ENCODE peak calls at places on chromosome 1, in seven cellular contexts. One of them, this sample, is unnamed.
A peak's percentile ranks its signal among the peaks of the same experiment; 100 is the strongest.

GRCh38 chr1:215845224-215845902 is 278.3 kb downstream of the KCTD3 start:
- DNase-seq in astrocyte: peak; percentile 87
- DNase-seq in H9: no peak
- DNase-seq in neural progenitor cell: no peak
- DNase-seq in left ventricle myocardium inferior: no peak
- DNase-seq in Panc1: no peak
- DNase-seq in A549: no peak
- DNase-seq in this sample: no peak

GRCh38 chr1:205913451-205914204 is 29.6 kb downstream of the SLC26A9 start:
- DNase-seq in astrocyte: peak; percentile 41
- DNase-seq in H9: no peak
- DNase-seq in neural progenitor cell: no peak
- DNase-seq in left ventricle myocardium inferior: peak; percentile 75
- DNase-seq in Panc1: no peak
- DNase-seq in A549: no peak
- DNase-seq in this sample: peak; percentile 81

GRCh38 chr1:165408518-165408917 is 36.4 kb downstream of the RXRG start:
- DNase-seq in astrocyte: peak; percentile 6
- DNase-seq in H9: peak; percentile 66
- DNase-seq in neural progenitor cell: peak; percentile 75
- DNase-seq in left ventricle myocardium inferior: no peak
- DNase-seq in Panc1: no peak
- DNase-seq in A549: peak; percentile 39
- DNase-seq in this sample: peak; percentile 48

GRCh38 chr1:115717541-115717940 is 51.0 kb downstream of the CASQ2 start:
- DNase-seq in astrocyte: peak; percentile 13
- DNase-seq in H9: peak; percentile 69
- DNase-seq in neural progenitor cell: peak; percentile 68
- DNase-seq in left ventricle myocardium inferior: no peak
- DNase-seq in Panc1: no peak
- DNase-seq in A549: no peak
- DNase-seq in this sample: peak; percentile 76

GRCh38 chr1:8431028-8431427 is 113.1 kb downstream of the SLC45A1 start:
- DNase-seq in astrocyte: no peak
- DNase-seq in H9: no peak
- DNase-seq in neural progenitor cell: no peak
- DNase-seq in left ventricle myocardium inferior: no peak
- DNase-seq in Panc1: no peak
- DNase-seq in A549: no peak
- DNase-seq in this sample: no peak

GRCh38 chr1:12387641-12388040 is 157.8 kb downstream of the VPS13D start:
- DNase-seq in astrocyte: peak; percentile 29
- DNase-seq in H9: no peak
- DNase-seq in neural progenitor cell: no peak
- DNase-seq in left ventricle myocardium inferior: no peak
- DNase-seq in Panc1: no peak
- DNase-seq in A549: no peak
- DNase-seq in this sample: no peak

GRCh38 chr1:83860506-83861221 is 138.3 kb downstream of the TTLL7 start:
- DNase-seq in astrocyte: peak; percentile 1
- DNase-seq in H9: peak; percentile 87
- DNase-seq in neural progenitor cell: peak; percentile 81
- DNase-seq in left ventricle myocardium inferior: peak; percentile 87
- DNase-seq in Panc1: peak; percentile 61
- DNase-seq in A549: peak; percentile 45
- DNase-seq in this sample: peak; percentile 89

GRCh38 chr1:89195476-89195875 is 3.3 kb downstream of the GBP4 start:
- DNase-seq in astrocyte: no peak
- DNase-seq in H9: no peak
- DNase-seq in neural progenitor cell: no peak
- DNase-seq in left ventricle myocardium inferior: no peak
- DNase-seq in Panc1: no peak
- DNase-seq in A549: no peak
- DNase-seq in this sample: no peak

GRCh38 chr1:85025940-85026339 is 22.4 kb downstream of the MCOLN3 start:
- DNase-seq in astrocyte: no peak
- DNase-seq in H9: no peak
- DNase-seq in neural progenitor cell: no peak
- DNase-seq in left ventricle myocardium inferior: no peak
- DNase-seq in Panc1: no peak
- DNase-seq in A549: no peak
- DNase-seq in this sample: no peak

GRCh38 chr1:117366982-117367768 is at the start of gene MAN1A2:
- DNase-seq in astrocyte: peak; percentile 62
- DNase-seq in H9: peak; percentile 78
- DNase-seq in neural progenitor cell: peak; percentile 90
- DNase-seq in left ventricle myocardium inferior: peak; percentile 92
- DNase-seq in Panc1: no peak
- DNase-seq in A549: peak; percentile 24
- DNase-seq in this sample: peak; percentile 92

GRCh38 chr1:4626560-4627319 is 27.7 kb upstream of the AJAP1 start:
- DNase-seq in astrocyte: no peak
- DNase-seq in H9: no peak
- DNase-seq in neural progenitor cell: no peak
- DNase-seq in left ventricle myocardium inferior: peak; percentile 24
- DNase-seq in Panc1: no peak
- DNase-seq in A549: no peak
- DNase-seq in this sample: no peak

GRCh38 chr1:110673197-110673701 is 1.5 kb downstream of the KCNA3 start:
- DNase-seq in astrocyte: no peak
- DNase-seq in H9: no peak
- DNase-seq in neural progenitor cell: no peak
- DNase-seq in left ventricle myocardium inferior: no peak
- DNase-seq in Panc1: no peak
- DNase-seq in A549: no peak
- DNase-seq in this sample: no peak

GRCh38 chr1:201885531-201886075 is 3.1 kb upstream of the SHISA4 start:
- DNase-seq in astrocyte: peak; percentile 78
- DNase-seq in H9: no peak
- DNase-seq in neural progenitor cell: no peak
- DNase-seq in left ventricle myocardium inferior: no peak
- DNase-seq in Panc1: no peak
- DNase-seq in A549: peak; percentile 65
- DNase-seq in this sample: no peak

GRCh38 chr1:216223521-216223920 is 199.7 kb downstream of the USH2A start:
- DNase-seq in astrocyte: no peak
- DNase-seq in H9: no peak
- DNase-seq in neural progenitor cell: no peak
- DNase-seq in left ventricle myocardium inferior: no peak
- DNase-seq in Panc1: no peak
- DNase-seq in A549: no peak
- DNase-seq in this sample: no peak

GRCh38 chr1:239633432-239633831 is 247.1 kb downstream of the CHRM3 start:
- DNase-seq in astrocyte: no peak
- DNase-seq in H9: peak; percentile 45
- DNase-seq in neural progenitor cell: no peak
- DNase-seq in left ventricle myocardium inferior: no peak
- DNase-seq in Panc1: no peak
- DNase-seq in A549: no peak
- DNase-seq in this sample: no peak

GRCh38 chr1:157429841-157430240 is 122.5 kb downstream of the FCRL5 start:
- DNase-seq in astrocyte: no peak
- DNase-seq in H9: no peak
- DNase-seq in neural progenitor cell: no peak
- DNase-seq in left ventricle myocardium inferior: no peak
- DNase-seq in Panc1: no peak
- DNase-seq in A549: no peak
- DNase-seq in this sample: no peak

GRCh38 chr1:95742591-95743089 is 508.6 kb downstream of the RWDD3 start:
- DNase-seq in astrocyte: peak; percentile 84
- DNase-seq in H9: peak; percentile 34
- DNase-seq in neural progenitor cell: peak; percentile 72
- DNase-seq in left ventricle myocardium inferior: peak; percentile 21
- DNase-seq in Panc1: no peak
- DNase-seq in A549: no peak
- DNase-seq in this sample: no peak

GRCh38 chr1:229059671-229060079 is 211.2 kb upstream of the RAB4A start:
- DNase-seq in astrocyte: peak; percentile 12
- DNase-seq in H9: no peak
- DNase-seq in neural progenitor cell: no peak
- DNase-seq in left ventricle myocardium inferior: peak; percentile 48
- DNase-seq in Panc1: no peak
- DNase-seq in A549: no peak
- DNase-seq in this sample: peak; percentile 29

GRCh38 chr1:41713557-41714327 is 205.0 kb downstream of the HIVEP3 start:
- DNase-seq in astrocyte: peak; percentile 89
- DNase-seq in H9: no peak
- DNase-seq in neural progenitor cell: no peak
- DNase-seq in left ventricle myocardium inferior: no peak
- DNase-seq in Panc1: no peak
- DNase-seq in A549: peak; percentile 7
- DNase-seq in this sample: no peak

GRCh38 chr1:150813028-150813707 is 5.1 kb upstream of the CTSK start:
- DNase-seq in astrocyte: peak; percentile 22
- DNase-seq in H9: peak; percentile 58
- DNase-seq in neural progenitor cell: peak; percentile 42
- DNase-seq in left ventricle myocardium inferior: peak; percentile 44
- DNase-seq in Panc1: peak; percentile 42
- DNase-seq in A549: peak; percentile 69
- DNase-seq in this sample: peak; percentile 68

GRCh38 chr1:150259758-150260669 is 2.4 kb downstream of the CA14 start:
- DNase-seq in astrocyte: no peak
- DNase-seq in H9: peak; percentile 91
- DNase-seq in neural progenitor cell: peak; percentile 90
- DNase-seq in left ventricle myocardium inferior: no peak
- DNase-seq in Panc1: no peak
- DNase-seq in A549: no peak
- DNase-seq in this sample: peak; percentile 85

GRCh38 chr1:98322966-98323365 is 338.6 kb upstream of the SNX7 start:
- DNase-seq in astrocyte: peak; percentile 65
- DNase-seq in H9: no peak
- DNase-seq in neural progenitor cell: no peak
- DNase-seq in left ventricle myocardium inferior: no peak
- DNase-seq in Panc1: no peak
- DNase-seq in A549: no peak
- DNase-seq in this sample: no peak

GRCh38 chr1:237705462-237705861 is 185.3 kb downstream of the ZP4 start:
- DNase-seq in astrocyte: no peak
- DNase-seq in H9: no peak
- DNase-seq in neural progenitor cell: no peak
- DNase-seq in left ventricle myocardium inferior: no peak
- DNase-seq in Panc1: no peak
- DNase-seq in A549: no peak
- DNase-seq in this sample: no peak

GRCh38 chr1:61237147-61237546 is 154.8 kb downstream of the NFIA start:
- DNase-seq in astrocyte: no peak
- DNase-seq in H9: no peak
- DNase-seq in neural progenitor cell: no peak
- DNase-seq in left ventricle myocardium inferior: no peak
- DNase-seq in Panc1: no peak
- DNase-seq in A549: no peak
- DNase-seq in this sample: no peak

GRCh38 chr1:52041551-52042185 is 8.1 kb upstream of the KTI12 start:
- DNase-seq in astrocyte: no peak
- DNase-seq in H9: no peak
- DNase-seq in neural progenitor cell: no peak
- DNase-seq in left ventricle myocardium inferior: no peak
- DNase-seq in Panc1: no peak
- DNase-seq in A549: no peak
- DNase-seq in this sample: no peak

GRCh38 chr1:245598524-245599310 is 443.9 kb downstream of the KIF26B start:
- DNase-seq in astrocyte: no peak
- DNase-seq in H9: peak; percentile 19
- DNase-seq in neural progenitor cell: no peak
- DNase-seq in left ventricle myocardium inferior: peak; percentile 50
- DNase-seq in Panc1: no peak
- DNase-seq in A549: no peak
- DNase-seq in this sample: no peak

GRCh38 chr1:111980684-111981083 is 8.8 kb downstream of the KCND3 start:
- DNase-seq in astrocyte: no peak
- DNase-seq in H9: no peak
- DNase-seq in neural progenitor cell: no peak
- DNase-seq in left ventricle myocardium inferior: no peak
- DNase-seq in Panc1: no peak
- DNase-seq in A549: no peak
- DNase-seq in this sample: no peak
- H3K4me1 ChIP-seq in astrocyte: no peaks in the 10 kb centered on the region
- H3K4me1 ChIP-seq in H9: peaks cover 2% of the 10 kb centered on the region
- H3K4me1 ChIP-seq in neural progenitor cell: peaks cover 5% of the 10 kb centered on the region
- H3K4me1 ChIP-seq in left ventricle myocardium inferior: peaks cover 68% of the 10 kb centered on the region
- H3K4me1 ChIP-seq in Panc1: no peaks in the 10 kb centered on the region
- H3K4me1 ChIP-seq in A549: no peaks in the 10 kb centered on the region
- H3K4me1 ChIP-seq in this sample: peaks cover 34% of the 10 kb centered on the region

GRCh38 chr1:230861489-230861888 is 6.8 kb downstream of the C1orf198 start:
- DNase-seq in astrocyte: no peak
- DNase-seq in H9: peak; percentile 73
- DNase-seq in neural progenitor cell: peak; percentile 29
- DNase-seq in left ventricle myocardium inferior: no peak
- DNase-seq in Panc1: no peak
- DNase-seq in A549: no peak
- DNase-seq in this sample: no peak
- H3K27ac ChIP-seq in astrocyte: peak overlapping the region; percentile 28
- H3K27ac ChIP-seq in H9: no peak overlapping the region
- H3K27ac ChIP-seq in neural progenitor cell: no peak overlapping the region
- H3K27ac ChIP-seq in left ventricle myocardium inferior: peak overlapping the region; percentile 92
- H3K27ac ChIP-seq in Panc1: no peak overlapping the region
- H3K27ac ChIP-seq in A549: no peak overlapping the region
- H3K27ac ChIP-seq in this sample: no peak overlapping the region

DNA sequence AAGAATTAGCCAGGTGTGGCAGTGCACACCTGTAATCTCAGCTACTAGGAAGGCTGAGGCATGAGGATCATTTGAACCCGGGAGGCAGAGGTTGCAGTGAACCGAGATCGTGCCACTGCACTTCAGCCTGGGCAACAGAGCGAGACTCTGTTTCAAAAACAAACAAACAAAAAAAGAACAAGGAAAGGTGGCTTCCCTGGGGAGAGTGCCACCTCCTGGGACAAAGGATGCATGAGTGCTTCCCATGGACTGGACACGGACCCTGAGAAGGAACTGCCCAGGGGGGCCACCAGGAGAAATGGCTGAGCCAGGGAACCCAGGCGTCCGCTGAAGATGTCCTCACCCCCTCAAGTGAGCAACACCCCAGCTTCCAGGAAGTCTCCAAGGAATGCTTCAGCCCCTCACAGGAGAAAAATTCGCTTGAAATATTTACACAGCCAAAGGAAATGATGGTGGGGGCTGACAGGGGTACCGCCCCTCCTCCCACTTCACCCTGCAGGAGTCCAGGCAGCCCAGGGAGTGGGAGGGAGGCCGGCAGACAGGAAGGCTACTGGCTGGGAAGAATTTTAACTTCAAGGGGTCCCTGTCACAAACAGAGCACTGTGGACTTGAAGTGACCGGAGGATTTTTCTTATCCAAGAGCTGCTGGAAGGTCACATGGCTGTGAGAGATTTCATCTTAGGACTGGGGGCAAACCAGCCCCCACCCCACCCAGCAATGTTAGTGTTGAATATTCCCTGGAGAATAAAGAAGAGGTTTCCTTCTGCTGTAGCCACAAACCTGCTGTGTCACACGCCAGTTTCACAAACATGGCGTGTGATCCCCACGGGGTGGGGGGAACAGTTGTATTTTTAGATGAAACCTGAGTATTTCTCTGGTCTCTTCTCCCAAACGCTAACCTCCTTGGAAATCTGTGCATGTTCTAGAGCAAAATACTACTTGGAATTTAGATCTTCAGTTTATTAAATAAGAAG is 90.8 kb upstream of the SLC25A33 start:
- DNase-seq in astrocyte: peak; percentile 41
- DNase-seq in H9: no peak
- DNase-seq in neural progenitor cell: no peak
- DNase-seq in left ventricle myocardium inferior: no peak
- DNase-seq in Panc1: no peak
- DNase-seq in A549: no peak
- DNase-seq in this sample: no peak
- TF ChIP-seq CTCF in astrocyte: peak; percentile 11
- TF ChIP-seq CTCF in H9: no peak
- TF ChIP-seq CTCF in neural progenitor cell: no peak
- TF ChIP-seq CTCF in left ventricle myocardium inferior: peak; percentile 38
- TF ChIP-seq CTCF in Panc1: no peak
- TF ChIP-seq CTCF in A549: peak; percentile 13
- TF ChIP-seq CTCF in this sample: no peak

GRCh38 chr1:3064296-3064850 is 4.6 kb upstream of the PRDM16 start:
- DNase-seq in astrocyte: no peak
- DNase-seq in H9: no peak
- DNase-seq in neural progenitor cell: no peak
- DNase-seq in left ventricle myocardium inferior: no peak
- DNase-seq in Panc1: no peak
- DNase-seq in A549: no peak
- DNase-seq in this sample: no peak
- H3K4me1 ChIP-seq in astrocyte: peaks cover 5% of the 10 kb centered on the region
- H3K4me1 ChIP-seq in H9: no peaks in the 10 kb centered on the region
- H3K4me1 ChIP-seq in neural progenitor cell: peaks cover 38% of the 10 kb centered on the region
- H3K4me1 ChIP-seq in left ventricle myocardium inferior: peaks cover 58% of the 10 kb centered on the region
- H3K4me1 ChIP-seq in Panc1: peaks cover 22% of the 10 kb centered on the region
- H3K4me1 ChIP-seq in A549: no peaks in the 10 kb centered on the region
- H3K4me1 ChIP-seq in this sample: peaks cover 37% of the 10 kb centered on the region

This sample was measured in body of pancreas.